ENCODE peak calls at places on chromosomes 5 and 9, in ten cellular contexts. K is fibroblast of lung, T is neural progenitor cell, M is OCI-LY7, V is AG10803, U is cardiac muscle cell, E is neural crest cell, C is tibial artery, X is lower lobe of right lung, Q is BJ. A is an unnamed sample.

GRCh38 chr9:122031806-122032205 is 61.3 kb downstream of the TTLL11 start:
- DNase-seq in K (no peak), T (no peak), M (no peak), V (no peak), U (no peak), E (no peak), C (no peak), X (no peak), Q (no peak), A (no peak)

GRCh38 chr9:89749500-89750116 is 144.8 kb downstream of the GADD45G start:
- DNase-seq in K (peak; percentile 31), T (no peak), M (no peak), V (peak; percentile 25), U (no peak), E (no peak), C (no peak), X (no peak), Q (no peak), A (no peak)

GRCh38 chr5:120609570-120609969 is 145.5 kb downstream of the PRR16 start:
- DNase-seq in K (no peak), T (no peak), M (no peak), V (no peak), U (no peak), E (no peak), C (no peak), X (no peak), Q (no peak), A (no peak)

GRCh38 chr5:115586525-115587146 is 15.6 kb downstream of the TICAM2 start:
- DNase-seq in K (peak; percentile 71), T (peak; percentile 31), M (peak; percentile 44), V (peak; percentile 56), U (peak; percentile 29), E (no peak), C (no peak), X (no peak), Q (no peak), A (no peak)

GRCh38 chr9:117800389-117800788 is 96.2 kb downstream of the TLR4 start:
- DNase-seq in K (no peak), T (no peak), M (no peak), V (no peak), U (no peak), E (no peak), C (no peak), X (no peak), Q (no peak), A (no peak)

GRCh38 chr9:95105519-95106287 is 211.8 kb downstream of the FANCC start:
- DNase-seq in K (no peak), T (no peak), M (no peak), V (no peak), U (no peak), E (no peak), C (peak; percentile 62), X (peak; percentile 6), Q (no peak), A (no peak)

GRCh38 chr9:106745876-106746275 is 117.1 kb upstream of the ZNF462 start:
- DNase-seq in K (no peak), T (no peak), M (no peak), V (no peak), U (no peak), E (no peak), C (no peak), X (no peak), Q (no peak), A (no peak)

GRCh38 chr5:95861221-95861857 is 38.8 kb upstream of the GLRX start:
- DNase-seq in K (peak; percentile 100), T (no peak), M (peak; percentile 20), V (peak; percentile 97), U (peak; percentile 30), E (no peak), C (peak; percentile 93), X (peak; percentile 70), Q (peak; percentile 96), A (peak; percentile 92)

GRCh38 chr9:112819635-112820496 is 69.3 kb downstream of the SNX30 start:
- DNase-seq in K (peak; percentile 71), T (peak; percentile 76), M (peak; percentile 61), V (peak; percentile 79), U (peak; percentile 87), E (peak; percentile 9), C (peak; percentile 76), X (no peak), Q (peak; percentile 31), A (peak; percentile 20)

GRCh38 chr5:72144762-72145161 is 37.5 kb downstream of the MAP1B start:
- DNase-seq in K (no peak), T (no peak), M (no peak), V (no peak), U (no peak), E (no peak), C (no peak), X (no peak), Q (no peak), A (no peak)

GRCh38 chr5:142641681-142642080 is 44.2 kb downstream of the FGF1 start:
- DNase-seq in K (no peak), T (no peak), M (no peak), V (no peak), U (no peak), E (no peak), C (no peak), X (no peak), Q (no peak), A (no peak)

GRCh38 chr5:142644640-142645361 is 41.1 kb downstream of the FGF1 start:
- DNase-seq in K (peak; percentile 97), T (no peak), M (no peak), V (peak; percentile 100), U (no peak), E (no peak), C (peak; percentile 80), X (no peak), Q (peak; percentile 99), A (peak; percentile 93)

GRCh38 chr5:142644127-142644526 is 41.8 kb downstream of the FGF1 start:
- DNase-seq in K (no peak), T (no peak), M (no peak), V (no peak), U (no peak), E (no peak), C (no peak), X (no peak), Q (no peak), A (no peak)

GRCh38 chr5:142642427-142642826 is 43.5 kb downstream of the FGF1 start:
- DNase-seq in K (no peak), T (no peak), M (no peak), V (no peak), U (no peak), E (no peak), C (no peak), X (no peak), Q (no peak), A (no peak)

DNA sequence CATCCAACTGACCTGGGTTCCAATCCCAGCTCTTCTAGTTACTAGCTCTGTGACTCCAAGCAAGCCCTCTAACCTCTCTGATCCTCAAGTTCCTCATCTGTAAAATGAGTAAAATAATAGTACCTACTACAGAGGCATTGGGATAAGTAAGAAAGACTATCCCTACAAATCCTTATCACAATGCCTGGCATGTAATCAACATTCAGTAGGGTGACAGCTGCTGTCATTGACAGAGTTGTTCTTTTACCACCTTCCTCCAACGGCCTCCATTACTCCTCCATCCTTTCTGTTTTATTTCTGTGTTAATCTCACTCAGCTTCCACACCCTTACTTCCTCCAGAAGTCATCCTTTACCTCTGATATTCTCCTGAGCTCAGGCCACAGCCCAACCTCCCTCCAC is 40.4 kb downstream of the FGF1 start:
- DNase-seq in K (no peak), T (no peak), M (no peak), V (no peak), U (no peak), E (no peak), C (no peak), X (no peak), Q (no peak), A (no peak)
- TF ChIP-seq CTCF in K (no peak), T (no peak), M (no peak), V (no peak), U (no peak), E (no peak), C (no peak), X (no peak), Q (no peak), A (no peak)

GRCh38 chr9:104094534-104095020 is 468 bp downstream of the SMC2 start:
- DNase-seq in K (no peak), T (no peak), M (no peak), V (no peak), U (no peak), E (no peak), C (no peak), X (no peak), Q (no peak), A (no peak)
- TF ChIP-seq CTCF in K (no peak), T (no peak), M (no peak), V (no peak), U (no peak), E (no peak), C (no peak), X (no peak), Q (no peak), A (no peak)

GRCh38 chr5:23825196-23825595 is 317.8 kb downstream of the PRDM9 start:
- DNase-seq in K (no peak), T (no peak), M (no peak), V (no peak), U (no peak), E (no peak), C (no peak), X (no peak), Q (no peak), A (no peak)

GRCh38 chr5:23823521-23823920 is 316.1 kb downstream of the PRDM9 start:
- DNase-seq in K (no peak), T (no peak), M (no peak), V (no peak), U (no peak), E (no peak), C (no peak), X (no peak), Q (no peak), A (no peak)

GRCh38 chr5:23820764-23821471 is 313.5 kb downstream of the PRDM9 start:
- DNase-seq in K (peak; percentile 50), T (peak; percentile 45), M (peak; percentile 1), V (peak; percentile 18), U (peak; percentile 61), E (no peak), C (no peak), X (no peak), Q (no peak), A (no peak)
- TF ChIP-seq CTCF in K (peak; percentile 43), T (peak; percentile 71), M (peak; percentile 66), V (peak; percentile 31), U (peak; percentile 32), E (peak; percentile 72), C (no peak), X (peak; percentile 37), Q (peak; percentile 1), A (no peak)

GRCh38 chr5:141326088-141326854 is 4.0 kb upstream of the PCDHGA1 start:
- DNase-seq in K (peak; percentile 78), T (peak; percentile 65), M (peak; percentile 70), V (peak; percentile 73), U (peak; percentile 59), E (no peak), C (peak; percentile 82), X (peak; percentile 62), Q (no peak), A (peak; percentile 37)
- TF ChIP-seq CTCF in K (peak; percentile 80), T (peak; percentile 61), M (peak; percentile 79), V (peak; percentile 87), U (peak; percentile 54), E (peak; percentile 64), C (peak; percentile 57), X (peak; percentile 44), Q (peak; percentile 79), A (peak; percentile 76)

GRCh38 chr5:75617746-75618352 is 6.6 kb downstream of the ANKDD1B start:
- DNase-seq in K (no peak), T (no peak), M (no peak), V (peak; percentile 45), U (no peak), E (no peak), C (no peak), X (no peak), Q (no peak), A (no peak)
- TF ChIP-seq CTCF in K (no peak), T (no peak), M (no peak), V (no peak), U (no peak), E (no peak), C (no peak), X (no peak), Q (no peak), A (no peak)